ENCODE peak calls at places on chromosomes 4 and X, in four cellular contexts. Z is stimulated activated naive CD4-positive, alpha-beta T cell; Q is non-pigmented ciliary epithelial cell; S is NB4. F is an unnamed sample.

GRCh38 chrX:50202539-50202938 is 1.7 kb upstream of the AKAP4 start:
- DNase-seq in Z (no peak), Q (no peak), S (no peak), F (peak; percentile 2)

GRCh38 chrX:15376956-15377355 is 7.3 kb downstream of the VEGFD start:
- DNase-seq in Z (no peak), Q (no peak), S (no peak), F (no peak)

GRCh38 chr4:138182838-138183426 is 59.2 kb downstream of the SLC7A11 start:
- DNase-seq in Z (no peak), Q (no peak), S (peak; percentile 61), F (no peak)

GRCh38 chrX:47751670-47752069 is 85.0 kb upstream of the ZNF81 start:
- DNase-seq in Z (peak; percentile 2), Q (no peak), S (peak; percentile 40), F (no peak)

GRCh38 chr4:173518419-173519102 is 11.5 kb downstream of the HAND2 start:
- DNase-seq in Z (no peak), Q (no peak), S (no peak), F (no peak)

GRCh38 chr4:145732416-145732815 is 52.5 kb downstream of the C4orf51 start:
- DNase-seq in Z (no peak), Q (no peak), S (no peak), F (no peak)

GRCh38 chrX:130145123-130145522 is 20.5 kb downstream of the AIFM1 start:
- DNase-seq in Z (no peak), Q (no peak), S (no peak), F (no peak)

GRCh38 chrX:642436-643210 is 12.0 kb downstream of the SHOX start:
- DNase-seq in Z (no peak), Q (no peak), S (no peak), F (no peak)

GRCh38 chrX:115652221-115652620 is 91.2 kb downstream of the PLS3 start:
- DNase-seq in Z (no peak), Q (no peak), S (no peak), F (no peak)

GRCh38 chr4:148015058-148015457 is 283.2 kb downstream of the ARHGAP10 start:
- DNase-seq in Z (no peak), Q (no peak), S (peak; percentile 6), F (no peak)

GRCh38 chr4:8451440-8452182 is 11.0 kb downstream of the TRMT44 start:
- DNase-seq in Z (no peak), Q (no peak), S (no peak), F (peak; percentile 70)

GRCh38 chrX:43817454-43817853 is 64.8 kb downstream of the MAOB start:
- DNase-seq in Z (no peak), Q (no peak), S (no peak), F (no peak)

GRCh38 chrX:110317079-110317819 is 636 bp downstream of the AMMECR1 start:
- DNase-seq in Z (peak; percentile 53), Q (no peak), S (peak; percentile 50), F (no peak)

GRCh38 chr4:174714393-174715211 is 114.4 kb downstream of the GLRA3 start:
- DNase-seq in Z (no peak), Q (peak; percentile 27), S (peak; percentile 50), F (peak; percentile 14)

GRCh38 chr4:105683038-105683437 is 25.5 kb downstream of the INTS12 start:
- DNase-seq in Z (no peak), Q (no peak), S (no peak), F (peak; percentile 55)

GRCh38 chrX:129593137-129593536 is 53.1 kb downstream of the OCRL start:
- DNase-seq in Z (no peak), Q (no peak), S (no peak), F (no peak)

GRCh38 chr4:3828546-3828945 is 62.4 kb downstream of the ADRA2C start:
- DNase-seq in Z (no peak), Q (no peak), S (no peak), F (no peak)

GRCh38 chr4:48483777-48484493 is 792 bp downstream of the SLC10A4 start:
- DNase-seq in Z (peak; percentile 12), Q (no peak), S (no peak), F (no peak)

GRCh38 chr4:52925531-52925968 is 63.4 kb downstream of the RASL11B start:
- DNase-seq in Z (no peak), Q (no peak), S (peak; percentile 76), F (no peak)

GRCh38 chrX:6149231-6149870 is 79.3 kb downstream of the NLGN4X start:
- DNase-seq in Z (no peak), Q (no peak), S (no peak), F (no peak)

GRCh38 chr4:184189966-184190365 is 27.7 kb downstream of the ENPP6 start:
- DNase-seq in Z (no peak), Q (no peak), S (no peak), F (no peak)

GRCh38 chrX:13254076-13254785 is 65.6 kb downstream of the ATXN3L start:
- DNase-seq in Z (no peak), Q (no peak), S (peak; percentile 88), F (no peak)

GRCh38 chrX:8721536-8721935 is 10.4 kb downstream of the ANOS1 start:
- DNase-seq in Z (no peak), Q (no peak), S (no peak), F (no peak)

GRCh38 chrX:110667706-110668105 is 127.9 kb downstream of the CHRDL1 start:
- DNase-seq in Z (no peak), Q (no peak), S (no peak), F (no peak)

GRCh38 chrX:55908685-55909212 is 191.2 kb downstream of the RRAGB start:
- DNase-seq in Z (peak; percentile 12), Q (no peak), S (no peak), F (no peak)

GRCh38 chrX:49868739-49869138 is 10.5 kb upstream of the USP27X start:
- DNase-seq in Z (no peak), Q (no peak), S (no peak), F (no peak)

GRCh38 chrX:51876441-51876840 is 17.0 kb upstream of the MAGED1 start:
- DNase-seq in Z (no peak), Q (no peak), S (no peak), F (no peak)

GRCh38 chrX:41100819-41101218 is 15.6 kb downstream of the USP9X start:
- DNase-seq in Z (no peak), Q (no peak), S (no peak), F (no peak)

GRCh38 chr4:150491132-150492049 is 90.6 kb upstream of the MAB21L2 start:
- DNase-seq in Z (no peak), Q (no peak), S (no peak), F (no peak)

GRCh38 chr4:119299221-119300071 is 22.5 kb downstream of the FABP2 start:
- DNase-seq in Z (no peak), Q (no peak), S (peak; percentile 50), F (no peak)

GRCh38 chrX:17440836-17441235 is 65.8 kb downstream of the NHS start:
- DNase-seq in Z (no peak), Q (no peak), S (no peak), F (no peak)

GRCh38 chr4:123699823-123700822 is 303.5 kb downstream of the SPRY1 start:
- DNase-seq in Z (no peak), Q (peak; percentile 91), S (no peak), F (peak; percentile 39)

GRCh38 chr4:117771647-117772337 is 262.5 kb upstream of the NDST3 start:
- DNase-seq in Z (no peak), Q (no peak), S (peak; percentile 10), F (no peak)

GRCh38 chrX:40434947-40435346 is 145.8 kb upstream of the ATP6AP2 start:
- DNase-seq in Z (no peak), Q (no peak), S (peak; percentile 34), F (no peak)

GRCh38 chrX:12657881-12658280 is 133.3 kb upstream of the PRPS2 start:
- DNase-seq in Z (no peak), Q (no peak), S (no peak), F (no peak)

GRCh38 chrX:53715336-53715924 is 28.9 kb upstream of the HUWE1 start:
- DNase-seq in Z (no peak), Q (no peak), S (no peak), F (no peak)

GRCh38 chr4:48109413-48110263 is 24.4 kb downstream of the TXK start:
- DNase-seq in Z (peak; percentile 57), Q (no peak), S (peak; percentile 70), F (no peak)

GRCh38 chr4:127732623-127733199 is 2.5 kb downstream of the SLC25A31 start:
- DNase-seq in Z (no peak), Q (peak; percentile 6), S (peak; percentile 46), F (no peak)

GRCh38 chr4:21763865-21764264 is 184.7 kb downstream of the KCNIP4 start:
- DNase-seq in Z (no peak), Q (no peak), S (no peak), F (no peak)

GRCh38 chrX:140180585-140180984 is 215.3 kb upstream of the CXorf66 start:
- DNase-seq in Z (no peak), Q (peak; percentile 47), S (no peak), F (peak; percentile 63)

F was measured in epithelial cell of prostate.